ENCODE peak calls at places on chromosomes 3 and 15, in eight cellular contexts. One of them, this sample, is unnamed.

GRCh38 chr15:56968821-56969220 is 50.4 kb downstream of the TCF12 start:
- DNase-seq in fibroblast of pulmonary artery: no peak
- DNase-seq in CD8-positive, alpha-beta T cell: no peak
- DNase-seq in uterus: no peak
- DNase-seq in neural progenitor cell: peak
- DNase-seq in brain microvascular endothelial cell: no peak
- DNase-seq in HFF-Myc: no peak
- DNase-seq in PC-9: no peak
- DNase-seq in this sample: no peak

GRCh38 chr15:44656913-44657312 is 6.5 kb downstream of the SPG11 start:
- DNase-seq in fibroblast of pulmonary artery: no peak
- DNase-seq in CD8-positive, alpha-beta T cell: no peak
- DNase-seq in uterus: no peak
- DNase-seq in neural progenitor cell: no peak
- DNase-seq in brain microvascular endothelial cell: no peak
- DNase-seq in HFF-Myc: no peak
- DNase-seq in PC-9: no peak
- DNase-seq in this sample: no peak

GRCh38 chr15:26260517-26261133 is 397.5 kb upstream of the ATP10A start:
- DNase-seq in fibroblast of pulmonary artery: peak
- DNase-seq in CD8-positive, alpha-beta T cell: no peak
- DNase-seq in uterus: no peak
- DNase-seq in neural progenitor cell: peak
- DNase-seq in brain microvascular endothelial cell: no peak
- DNase-seq in HFF-Myc: no peak
- DNase-seq in PC-9: peak
- DNase-seq in this sample: peak

GRCh38 chr15:95609096-95609495 is 721.4 kb upstream of the NR2F2 start:
- DNase-seq in fibroblast of pulmonary artery: peak
- DNase-seq in CD8-positive, alpha-beta T cell: no peak
- DNase-seq in uterus: no peak
- DNase-seq in neural progenitor cell: no peak
- DNase-seq in brain microvascular endothelial cell: no peak
- DNase-seq in HFF-Myc: no peak
- DNase-seq in PC-9: no peak
- DNase-seq in this sample: peak

GRCh38 chr3:157471051-157471450 is 32.2 kb downstream of the VEPH1 start:
- DNase-seq in fibroblast of pulmonary artery: peak
- DNase-seq in CD8-positive, alpha-beta T cell: no peak
- DNase-seq in uterus: no peak
- DNase-seq in neural progenitor cell: no peak
- DNase-seq in brain microvascular endothelial cell: no peak
- DNase-seq in HFF-Myc: no peak
- DNase-seq in PC-9: no peak
- DNase-seq in this sample: no peak

GRCh38 chr15:100570735-100571363 is 31.1 kb downstream of the LINS1 start:
- DNase-seq in fibroblast of pulmonary artery: no peak
- DNase-seq in CD8-positive, alpha-beta T cell: no peak
- DNase-seq in uterus: no peak
- DNase-seq in neural progenitor cell: no peak
- DNase-seq in brain microvascular endothelial cell: no peak
- DNase-seq in HFF-Myc: no peak
- DNase-seq in PC-9: no peak
- DNase-seq in this sample: no peak

GRCh38 chr3:13518516-13519351 is 30.2 kb upstream of the FBLN2 start:
- DNase-seq in fibroblast of pulmonary artery: peak
- DNase-seq in CD8-positive, alpha-beta T cell: no peak
- DNase-seq in uterus: peak
- DNase-seq in neural progenitor cell: no peak
- DNase-seq in brain microvascular endothelial cell: no peak
- DNase-seq in HFF-Myc: no peak
- DNase-seq in PC-9: no peak
- DNase-seq in this sample: peak

GRCh38 chr3:153958635-153959320 is 162.4 kb upstream of the ARHGEF26 start:
- DNase-seq in fibroblast of pulmonary artery: peak
- DNase-seq in CD8-positive, alpha-beta T cell: no peak
- DNase-seq in uterus: no peak
- DNase-seq in neural progenitor cell: no peak
- DNase-seq in brain microvascular endothelial cell: no peak
- DNase-seq in HFF-Myc: no peak
- DNase-seq in PC-9: no peak
- DNase-seq in this sample: peak

GRCh38 chr3:186277268-186277909 is 84.6 kb downstream of the DGKG start:
- DNase-seq in fibroblast of pulmonary artery: peak
- DNase-seq in CD8-positive, alpha-beta T cell: no peak
- DNase-seq in uterus: no peak
- DNase-seq in neural progenitor cell: peak
- DNase-seq in brain microvascular endothelial cell: peak
- DNase-seq in HFF-Myc: peak
- DNase-seq in PC-9: peak
- DNase-seq in this sample: peak

GRCh38 chr15:101698314-101698713 is 26.0 kb downstream of the TARS3 start:
- DNase-seq in fibroblast of pulmonary artery: no peak
- DNase-seq in CD8-positive, alpha-beta T cell: no peak
- DNase-seq in uterus: no peak
- DNase-seq in neural progenitor cell: no peak
- DNase-seq in brain microvascular endothelial cell: no peak
- DNase-seq in HFF-Myc: no peak
- DNase-seq in PC-9: no peak
- DNase-seq in this sample: no peak

GRCh38 chr15:71526061-71526460 is 284.3 kb upstream of the NR2E3 start:
- DNase-seq in fibroblast of pulmonary artery: peak
- DNase-seq in CD8-positive, alpha-beta T cell: no peak
- DNase-seq in uterus: no peak
- DNase-seq in neural progenitor cell: peak
- DNase-seq in brain microvascular endothelial cell: peak
- DNase-seq in HFF-Myc: no peak
- DNase-seq in PC-9: no peak
- DNase-seq in this sample: peak

GRCh38 chr3:19471147-19471546 is 322.8 kb downstream of the KCNH8 start:
- DNase-seq in fibroblast of pulmonary artery: no peak
- DNase-seq in CD8-positive, alpha-beta T cell: no peak
- DNase-seq in uterus: no peak
- DNase-seq in neural progenitor cell: no peak
- DNase-seq in brain microvascular endothelial cell: no peak
- DNase-seq in HFF-Myc: no peak
- DNase-seq in PC-9: no peak
- DNase-seq in this sample: no peak

GRCh38 chr3:103385991-103386390 is 951.2 kb downstream of the ZPLD1 start:
- DNase-seq in fibroblast of pulmonary artery: no peak
- DNase-seq in CD8-positive, alpha-beta T cell: no peak
- DNase-seq in uterus: no peak
- DNase-seq in neural progenitor cell: no peak
- DNase-seq in brain microvascular endothelial cell: no peak
- DNase-seq in HFF-Myc: no peak
- DNase-seq in PC-9: no peak
- DNase-seq in this sample: no peak

GRCh38 chr15:62848631-62849050 is 193.9 kb upstream of the TPM1 start:
- DNase-seq in fibroblast of pulmonary artery: peak
- DNase-seq in CD8-positive, alpha-beta T cell: no peak
- DNase-seq in uterus: no peak
- DNase-seq in neural progenitor cell: no peak
- DNase-seq in brain microvascular endothelial cell: no peak
- DNase-seq in HFF-Myc: no peak
- DNase-seq in PC-9: no peak
- DNase-seq in this sample: peak

GRCh38 chr3:53581671-53582070 is 87.3 kb downstream of the CACNA1D start:
- DNase-seq in fibroblast of pulmonary artery: no peak
- DNase-seq in CD8-positive, alpha-beta T cell: no peak
- DNase-seq in uterus: no peak
- DNase-seq in neural progenitor cell: no peak
- DNase-seq in brain microvascular endothelial cell: no peak
- DNase-seq in HFF-Myc: peak
- DNase-seq in PC-9: no peak
- DNase-seq in this sample: no peak

GRCh38 chr3:4416961-4417360 is 50.1 kb downstream of the SUMF1 start:
- DNase-seq in fibroblast of pulmonary artery: peak
- DNase-seq in CD8-positive, alpha-beta T cell: no peak
- DNase-seq in uterus: no peak
- DNase-seq in neural progenitor cell: no peak
- DNase-seq in brain microvascular endothelial cell: peak
- DNase-seq in HFF-Myc: no peak
- DNase-seq in PC-9: peak
- DNase-seq in this sample: peak

GRCh38 chr15:25563571-25563970 is 124.7 kb upstream of the UBE3A start:
- DNase-seq in fibroblast of pulmonary artery: no peak
- DNase-seq in CD8-positive, alpha-beta T cell: no peak
- DNase-seq in uterus: no peak
- DNase-seq in neural progenitor cell: no peak
- DNase-seq in brain microvascular endothelial cell: no peak
- DNase-seq in HFF-Myc: no peak
- DNase-seq in PC-9: no peak
- DNase-seq in this sample: no peak

GRCh38 chr15:83657549-83657948 is 3.6 kb downstream of the ADAMTSL3 start:
- DNase-seq in fibroblast of pulmonary artery: no peak
- DNase-seq in CD8-positive, alpha-beta T cell: no peak
- DNase-seq in uterus: no peak
- DNase-seq in neural progenitor cell: peak
- DNase-seq in brain microvascular endothelial cell: no peak
- DNase-seq in HFF-Myc: no peak
- DNase-seq in PC-9: no peak
- DNase-seq in this sample: no peak

GRCh38 chr3:160434071-160434470 is 15.5 kb downstream of the TRIM59 start:
- DNase-seq in fibroblast of pulmonary artery: peak
- DNase-seq in CD8-positive, alpha-beta T cell: no peak
- DNase-seq in uterus: no peak
- DNase-seq in neural progenitor cell: no peak
- DNase-seq in brain microvascular endothelial cell: peak
- DNase-seq in HFF-Myc: no peak
- DNase-seq in PC-9: no peak
- DNase-seq in this sample: peak

GRCh38 chr3:118059096-118059495 is 975.5 kb downstream of the IGSF11 start:
- DNase-seq in fibroblast of pulmonary artery: no peak
- DNase-seq in CD8-positive, alpha-beta T cell: no peak
- DNase-seq in uterus: no peak
- DNase-seq in neural progenitor cell: no peak
- DNase-seq in brain microvascular endothelial cell: no peak
- DNase-seq in HFF-Myc: no peak
- DNase-seq in PC-9: no peak
- DNase-seq in this sample: no peak

GRCh38 chr3:56005196-56005805 is 463.0 kb downstream of the ERC2 start:
- DNase-seq in fibroblast of pulmonary artery: no peak
- DNase-seq in CD8-positive, alpha-beta T cell: no peak
- DNase-seq in uterus: no peak
- DNase-seq in neural progenitor cell: no peak
- DNase-seq in brain microvascular endothelial cell: no peak
- DNase-seq in HFF-Myc: no peak
- DNase-seq in PC-9: no peak
- DNase-seq in this sample: no peak

GRCh38 chr3:139308156-139309017 is 35.4 kb upstream of the MRPS22 start:
- DNase-seq in fibroblast of pulmonary artery: no peak
- DNase-seq in CD8-positive, alpha-beta T cell: no peak
- DNase-seq in uterus: no peak
- DNase-seq in neural progenitor cell: peak
- DNase-seq in brain microvascular endothelial cell: no peak
- DNase-seq in HFF-Myc: no peak
- DNase-seq in PC-9: no peak
- DNase-seq in this sample: no peak

DNA sequence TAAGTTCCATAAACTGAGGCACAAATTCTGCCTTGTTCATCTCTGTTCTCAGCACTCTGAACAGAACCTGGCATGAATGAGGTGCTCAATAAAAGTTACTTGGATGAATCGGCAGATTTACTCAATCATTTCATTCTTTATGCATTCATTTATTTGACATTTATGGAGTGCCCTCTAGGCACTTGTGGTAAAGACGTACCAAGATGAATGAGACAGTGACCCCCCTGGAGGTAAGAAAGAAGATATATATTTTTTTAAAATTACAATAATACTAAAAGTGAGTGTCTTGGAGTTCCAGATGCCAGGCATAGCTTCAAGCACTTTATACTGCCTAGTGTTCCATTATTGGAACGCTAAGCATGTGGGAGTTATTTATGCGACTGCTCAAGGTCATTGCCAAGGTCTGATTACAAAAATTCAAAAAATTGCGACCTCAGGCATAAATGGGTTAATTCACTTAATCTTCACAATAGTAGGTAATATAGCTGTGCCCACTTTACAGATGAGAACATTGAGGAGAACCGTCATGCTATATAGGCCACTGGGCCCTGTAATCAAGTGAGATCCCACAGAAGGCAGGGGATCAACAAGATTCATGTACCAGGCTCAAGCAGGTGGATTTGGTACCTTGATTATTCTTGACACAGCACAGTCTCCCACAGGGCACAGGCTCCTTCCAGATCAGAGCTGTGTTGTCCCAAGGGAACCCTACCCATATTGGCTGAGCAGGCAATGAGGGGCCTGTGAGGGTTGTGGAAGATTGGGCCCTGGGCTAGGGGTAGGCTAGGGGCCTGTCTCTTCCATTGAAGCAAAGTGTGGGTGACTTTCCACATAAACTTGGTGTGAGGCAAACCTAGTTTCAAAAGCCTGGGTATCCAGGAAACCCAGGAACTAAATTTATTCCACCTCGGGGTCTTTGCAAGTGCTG is 10.7 kb downstream of the XIRP1 start:
- DNase-seq in fibroblast of pulmonary artery: no peak
- DNase-seq in CD8-positive, alpha-beta T cell: no peak
- DNase-seq in uterus: no peak
- DNase-seq in neural progenitor cell: no peak
- DNase-seq in brain microvascular endothelial cell: no peak
- DNase-seq in HFF-Myc: no peak
- DNase-seq in PC-9: no peak
- DNase-seq in this sample: no peak
- H3K4me3 ChIP-seq in fibroblast of pulmonary artery: no peak
- H3K4me3 ChIP-seq in CD8-positive, alpha-beta T cell: peak
- H3K4me3 ChIP-seq in uterus: no peak
- H3K4me3 ChIP-seq in neural progenitor cell: peak
- H3K4me3 ChIP-seq in brain microvascular endothelial cell: no peak
- H3K4me3 ChIP-seq in HFF-Myc: no peak
- H3K4me3 ChIP-seq in PC-9: peak
- H3K4me3 ChIP-seq in this sample: no peak

GRCh38 chr15:75030424-75030823 is 7.0 kb downstream of the PPCDC start:
- DNase-seq in fibroblast of pulmonary artery: no peak
- DNase-seq in CD8-positive, alpha-beta T cell: no peak
- DNase-seq in uterus: no peak
- DNase-seq in neural progenitor cell: no peak
- DNase-seq in brain microvascular endothelial cell: no peak
- DNase-seq in HFF-Myc: no peak
- DNase-seq in PC-9: no peak
- DNase-seq in this sample: no peak
- H3K4me3 ChIP-seq in fibroblast of pulmonary artery: no peak
- H3K4me3 ChIP-seq in CD8-positive, alpha-beta T cell: no peak
- H3K4me3 ChIP-seq in uterus: no peak
- H3K4me3 ChIP-seq in neural progenitor cell: no peak
- H3K4me3 ChIP-seq in brain microvascular endothelial cell: no peak
- H3K4me3 ChIP-seq in HFF-Myc: no peak
- H3K4me3 ChIP-seq in PC-9: no peak
- H3K4me3 ChIP-seq in this sample: no peak

GRCh38 chr3:94176886-94177285 is 114.0 kb downstream of the NSUN3 start:
- DNase-seq in fibroblast of pulmonary artery: peak
- DNase-seq in CD8-positive, alpha-beta T cell: no peak
- DNase-seq in uterus: no peak
- DNase-seq in neural progenitor cell: no peak
- DNase-seq in brain microvascular endothelial cell: no peak
- DNase-seq in HFF-Myc: no peak
- DNase-seq in PC-9: no peak
- DNase-seq in this sample: no peak
- H3K4me3 ChIP-seq in fibroblast of pulmonary artery: no peak
- H3K4me3 ChIP-seq in CD8-positive, alpha-beta T cell: no peak
- H3K4me3 ChIP-seq in uterus: no peak
- H3K4me3 ChIP-seq in neural progenitor cell: no peak
- H3K4me3 ChIP-seq in brain microvascular endothelial cell: no peak
- H3K4me3 ChIP-seq in HFF-Myc: no peak
- H3K4me3 ChIP-seq in PC-9: no peak
- H3K4me3 ChIP-seq in this sample: no peak

GRCh38 chr3:134952372-134952771 is 157.3 kb downstream of the EPHB1 start:
- DNase-seq in fibroblast of pulmonary artery: no peak
- DNase-seq in CD8-positive, alpha-beta T cell: no peak
- DNase-seq in uterus: no peak
- DNase-seq in neural progenitor cell: no peak
- DNase-seq in brain microvascular endothelial cell: no peak
- DNase-seq in HFF-Myc: no peak
- DNase-seq in PC-9: no peak
- DNase-seq in this sample: no peak
- H3K4me3 ChIP-seq in fibroblast of pulmonary artery: no peak
- H3K4me3 ChIP-seq in CD8-positive, alpha-beta T cell: no peak
- H3K4me3 ChIP-seq in uterus: no peak
- H3K4me3 ChIP-seq in neural progenitor cell: no peak
- H3K4me3 ChIP-seq in brain microvascular endothelial cell: no peak
- H3K4me3 ChIP-seq in HFF-Myc: no peak
- H3K4me3 ChIP-seq in PC-9: no peak
- H3K4me3 ChIP-seq in this sample: no peak

This sample was measured in cardiac fibroblast.